ENCODE peak calls at places on chromosomes 13 and 19, in six cellular contexts. Y is heart right ventricle, O is left lung, D is colonic mucosa, B is Caco-2, I is right lobe of liver. Q is an unnamed sample. For H3K9me3, the result is how much of the 10 kb centered on the place peaks cover.

GRCh38 chr19:3404324-3405260 is 38.2 kb downstream of the NFIC start:
- DNase-seq in Y (peak), O (peak), D (peak), I (peak), B (no peak), Q (no peak)

GRCh38 chr19:41843371-41843770 is 1.1 kb downstream of the LYPD4 start:
- DNase-seq in O (no peak), B (no peak), D (no peak), I (no peak), Y (no peak), Q (no peak)

GRCh38 chr13:23510979-23511735 is 59.1 kb upstream of the TNFRSF19 start:
- DNase-seq in Y (no peak), O (no peak), D (no peak), I (no peak), B (peak), Q (peak)

GRCh38 chr13:106562301-106562700 is 5.6 kb downstream of the ARGLU1 start:
- DNase-seq in Y (no peak), D (no peak), I (no peak), O (no peak), B (no peak), Q (no peak)

GRCh38 chr19:4455742-4456565 is 1.6 kb downstream of the UBXN6 start:
- DNase-seq in Y (peak), B (no peak), I (no peak), O (no peak), D (no peak), Q (peak)

GRCh38 chr19:6481541-6482342 is at the start of gene DENND1C:
- DNase-seq in B (peak), Y (peak), I (peak), O (peak), D (no peak), Q (peak)

GRCh38 chr13:44780586-44781280 is 204.6 kb upstream of the TSC22D1 start:
- DNase-seq in D (no peak), O (no peak), I (no peak), B (no peak), Y (no peak), Q (no peak)

GRCh38 chr13:26914624-26915023 is 154.0 kb upstream of the GPR12 start:
- DNase-seq in O (no peak), B (no peak), D (no peak), Y (no peak), I (no peak), Q (peak)

GRCh38 chr13:89212186-89212585 is 1541.0 kb downstream of the SLITRK5 start:
- DNase-seq in B (no peak), O (no peak), D (no peak), Y (no peak), I (no peak), Q (no peak)

GRCh38 chr13:100439247-100439955 is 149.2 kb downstream of the GGACT start:
- DNase-seq in O (no peak), I (no peak), Y (no peak), B (no peak), D (no peak), Q (no peak)

GRCh38 chr19:5080030-5080644 is 111.2 kb downstream of the KDM4B start:
- DNase-seq in Y (no peak), O (no peak), I (no peak), B (no peak), D (no peak), Q (no peak)

GRCh38 chr13:95603887-95604533 is 40.5 kb downstream of the DZIP1 start:
- DNase-seq in B (peak), O (peak), I (peak), Y (peak), D (peak), Q (no peak)

GRCh38 chr19:42175952-42176648 is 41.4 kb downstream of the DEDD2 start:
- DNase-seq in I (no peak), O (no peak), D (no peak), Y (no peak), B (no peak), Q (no peak)

GRCh38 chr13:112452380-112453206 is 76.4 kb downstream of the SPACA7 start:
- DNase-seq in I (peak), D (peak), O (peak), B (no peak), Y (no peak), Q (no peak)

GRCh38 chr13:101454767-101455166 is 2.3 kb downstream of the ITGBL1 start:
- DNase-seq in Y (no peak), O (no peak), D (no peak), I (no peak), B (no peak), Q (no peak)

GRCh38 chr13:52162279-52163101 is 3.1 kb upstream of the NEK3 start:
- DNase-seq in Y (no peak), O (no peak), I (no peak), B (peak), D (no peak), Q (peak)

GRCh38 chr13:82747948-82748347 is 1134.3 kb downstream of the SLITRK1 start:
- DNase-seq in O (no peak), Y (no peak), D (no peak), I (no peak), B (no peak), Q (no peak)

GRCh38 chr13:26663801-26664200 is 96.8 kb downstream of the GPR12 start:
- DNase-seq in I (no peak), B (no peak), O (no peak), D (no peak), Y (no peak), Q (peak)

GRCh38 chr13:64672751-64673150 is 2557.4 kb downstream of the PCDH9 start:
- DNase-seq in I (no peak), D (no peak), O (no peak), B (no peak), Y (no peak), Q (no peak)

GRCh38 chr19:10006752-10007323 is 3.5 kb downstream of the COL5A3 start:
- DNase-seq in I (no peak), D (no peak), Y (no peak), O (no peak), B (no peak), Q (no peak)

GRCh38 chr19:19385900-19386339 is 19.6 kb upstream of the GATAD2A start:
- DNase-seq in I (no peak), D (no peak), O (no peak), B (no peak), Y (no peak), Q (peak)

GRCh38 chr13:91399189-91400093 is 1.0 kb downstream of the GPC5 start:
- DNase-seq in B (no peak), Y (no peak), O (no peak), I (no peak), D (no peak), Q (no peak)

GRCh38 chr19:38721977-38722773 is 22.1 kb downstream of the CAPN12 start:
- DNase-seq in D (no peak), Y (peak), B (no peak), O (no peak), I (no peak), Q (peak)

DNA sequence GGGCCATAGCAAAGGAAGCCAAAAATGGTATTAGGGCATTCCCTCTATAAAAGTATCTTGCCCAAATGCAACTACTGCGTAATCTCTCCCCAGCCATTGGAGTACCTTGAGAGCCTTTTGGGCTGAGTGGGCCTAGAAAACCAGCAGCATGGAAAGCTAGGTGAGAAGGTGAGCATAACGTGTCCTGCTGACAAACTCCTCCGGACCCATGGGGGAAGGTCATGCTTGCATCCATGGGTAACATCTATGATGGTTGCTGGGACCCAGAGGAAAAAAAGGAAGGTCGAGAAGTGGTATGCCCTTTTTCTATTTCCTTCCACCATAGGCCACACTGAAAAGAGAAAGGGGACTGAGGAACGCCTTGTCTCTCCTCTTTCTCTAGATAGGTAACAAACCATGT is 57.4 kb downstream of the ZNF728 start:
- DNase-seq in O (no peak), Y (no peak), B (peak), D (no peak), I (no peak), Q (peak)
- H3K9me3 ChIP-seq in O (half or more), Y (half or more), B (under half), D (under half), I (under half), Q (under half)

GRCh38 chr13:72716776-72717175 is 10.7 kb downstream of the MZT1 start:
- DNase-seq in I (no peak), D (no peak), B (no peak), O (no peak), Y (no peak), Q (no peak)
- H3K9me3 ChIP-seq in I (under half), D (under half), B (under half), O (under half), Y (under half), Q (under half)

GRCh38 chr13:48994731-48995130 is 19.0 kb downstream of the FNDC3A start:
- DNase-seq in O (no peak), D (no peak), I (no peak), B (no peak), Y (no peak), Q (no peak)

GRCh38 chr13:48998893-48999292 is 23.2 kb downstream of the FNDC3A start:
- DNase-seq in O (no peak), I (no peak), D (no peak), B (no peak), Y (no peak), Q (no peak)

GRCh38 chr13:49000247-49000646 is 24.5 kb downstream of the FNDC3A start:
- DNase-seq in I (no peak), Y (no peak), D (no peak), O (no peak), B (no peak), Q (no peak)
- H3K9me3 ChIP-seq in I (under half), Y (under half), D (under half), O (under half), B (under half), Q (under half)

GRCh38 chr13:59722580-59722900 is 441.2 kb downstream of the DIAPH3 start:
- DNase-seq in O (no peak), B (no peak), Y (no peak), D (no peak), I (no peak), Q (no peak)
- H3K9me3 ChIP-seq in O (under half), B (under half), Y (under half), D (under half), I (under half), Q (under half)

DNA sequence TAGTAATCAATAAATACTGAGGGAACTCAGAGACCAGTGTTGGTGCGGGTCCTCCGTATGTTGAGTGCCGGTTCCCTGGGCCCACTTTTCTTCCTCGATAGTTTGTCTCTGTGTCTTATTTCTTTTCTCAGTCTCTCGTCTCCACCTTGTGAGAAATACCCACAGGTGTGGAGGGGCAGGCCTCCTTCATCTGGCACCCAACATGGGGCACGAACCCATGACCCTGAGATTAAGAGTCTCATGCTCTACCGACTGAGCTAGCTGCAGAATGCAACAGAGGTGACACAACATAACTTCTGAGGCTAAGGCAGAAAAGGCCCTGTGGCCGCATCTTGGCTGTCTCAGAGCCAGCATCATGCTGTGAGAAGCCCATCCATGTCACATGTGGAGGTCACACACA is 5.3 kb upstream of the ZNF613 start:
- DNase-seq in O (no peak), D (no peak), I (no peak), B (peak), Y (no peak), Q (peak)
- H3K9me3 ChIP-seq in O (half or more), D (under half), I (under half), B (half or more), Y (half or more), Q (under half)

GRCh38 chr19:16002380-16002779 is 53.6 kb downstream of the OR10H4 start:
- DNase-seq in D (no peak), I (no peak), O (no peak), B (no peak), Y (no peak), Q (no peak)

GRCh38 chr19:16000024-16000687 is 51.3 kb downstream of the OR10H4 start:
- DNase-seq in D (no peak), Y (no peak), I (no peak), O (no peak), B (no peak), Q (no peak)

GRCh38 chr19:15998166-15998565 is 49.4 kb downstream of the OR10H4 start:
- DNase-seq in O (no peak), I (no peak), D (no peak), B (no peak), Y (no peak), Q (no peak)

GRCh38 chr19:16002985-16003384 is 54.2 kb downstream of the OR10H4 start:
- DNase-seq in Y (no peak), I (no peak), B (no peak), D (no peak), O (peak), Q (no peak)

DNA sequence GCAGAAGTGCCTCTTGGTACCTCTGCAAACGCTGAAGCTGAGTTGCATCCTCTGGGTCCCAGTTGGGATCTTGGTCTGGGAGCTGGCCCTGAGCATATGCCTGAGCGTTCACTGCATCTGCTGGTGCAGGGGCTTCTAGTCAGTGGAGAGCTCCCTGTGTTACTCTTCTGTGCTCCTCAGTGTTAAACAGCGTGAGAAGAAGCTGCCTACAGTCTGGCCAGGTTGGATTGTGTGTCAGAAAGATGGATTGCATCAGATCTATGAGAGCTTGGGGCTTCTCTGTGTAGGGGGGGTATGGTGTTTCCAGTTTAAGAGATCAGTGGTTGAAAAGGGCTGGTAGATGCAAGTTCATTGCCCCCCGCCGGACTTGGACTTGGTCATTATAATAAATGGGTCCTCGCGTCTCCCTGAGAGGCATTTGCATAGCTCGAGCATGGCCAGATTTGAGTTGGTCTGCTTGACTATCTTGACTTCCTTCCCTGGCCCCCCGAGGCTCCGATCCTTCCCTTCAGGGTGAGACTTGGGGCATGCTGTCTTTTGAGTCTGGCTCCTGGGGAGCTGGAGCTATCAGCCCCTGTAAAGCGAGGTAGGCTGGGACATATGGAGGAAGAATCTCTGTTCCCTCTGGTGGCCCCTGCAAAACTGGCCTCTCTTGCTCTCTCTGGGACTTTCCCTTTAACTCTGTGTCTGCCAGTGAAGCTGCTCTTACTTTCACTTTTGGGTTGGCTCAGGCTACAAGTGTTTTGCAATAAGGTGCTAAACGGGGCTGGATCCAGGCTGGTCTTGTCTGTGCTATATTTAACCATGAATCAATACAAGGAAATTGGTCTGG is 52.9 kb downstream of the OR10H4 start:
- DNase-seq in D (no peak), O (no peak), Y (no peak), B (peak), I (no peak), Q (no peak)
- H3K9me3 ChIP-seq in D (under half), O (under half), Y (under half), B (under half), I (under half), Q (under half)

DNA sequence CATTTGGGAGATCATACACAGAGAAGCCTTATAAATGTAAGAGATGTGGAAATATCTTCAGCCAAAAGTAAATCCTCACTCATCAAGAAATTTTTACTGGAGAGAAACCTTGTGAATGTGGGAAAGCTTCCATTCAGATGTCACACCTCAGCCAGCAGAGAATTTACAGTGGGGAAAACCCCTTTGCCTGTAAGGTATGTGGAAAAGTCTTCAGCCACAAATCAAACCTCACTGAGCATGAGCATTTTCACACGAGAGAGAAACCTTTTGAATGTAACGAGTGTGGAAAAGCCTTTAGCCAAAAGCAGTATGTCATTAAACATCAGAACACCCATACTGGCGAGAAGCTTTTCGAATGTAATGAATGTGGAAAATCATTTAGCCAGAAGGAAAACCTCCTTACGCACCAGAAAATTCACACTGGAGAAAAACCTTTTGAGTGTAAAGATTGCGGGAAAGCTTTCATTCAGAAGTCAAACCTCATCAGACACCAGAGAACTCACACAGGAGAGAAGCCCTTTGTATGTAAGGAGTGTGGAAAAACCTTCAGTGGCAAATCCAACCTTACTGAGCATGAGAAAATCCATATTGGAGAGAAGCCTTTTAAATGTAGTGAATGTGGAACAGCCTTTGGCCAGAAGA is 21.5 kb downstream of the ZNF146 start:
- DNase-seq in O (no peak), I (no peak), Y (no peak), B (no peak), D (no peak), Q (no peak)
- H3K9me3 ChIP-seq in O (half or more), I (under half), Y (half or more), B (under half), D (under half), Q (under half)

GRCh38 chr19:34681478-34681877 is 4.0 kb downstream of the ZNF302 start:
- DNase-seq in B (no peak), D (no peak), I (no peak), Y (no peak), O (no peak), Q (no peak)
- H3K9me3 ChIP-seq in B (under half), D (under half), I (under half), Y (half or more), O (half or more), Q (under half)

GRCh38 chr19:57686727-57687126 is 5.0 kb downstream of the ZNF551 start:
- DNase-seq in I (no peak), O (no peak), B (no peak), Y (no peak), D (no peak), Q (no peak)

GRCh38 chr19:57689750-57690149 is 8.0 kb downstream of the ZNF551 start:
- DNase-seq in B (no peak), Y (no peak), I (no peak), O (no peak), D (no peak), Q (no peak)

GRCh38 chr19:57682226-57682766 is 519 bp downstream of the ZNF551 start:
- DNase-seq in O (no peak), D (no peak), I (no peak), B (no peak), Y (no peak), Q (no peak)

GRCh38 chr19:57688011-57688763 is 6.4 kb downstream of the ZNF551 start:
- DNase-seq in O (no peak), Y (no peak), I (no peak), B (no peak), D (no peak), Q (no peak)

GRCh38 chr19:57687363-57688010 is 5.7 kb downstream of the ZNF551 start:
- DNase-seq in Y (no peak), O (no peak), D (no peak), B (no peak), I (no peak), Q (no peak)
- H3K9me3 ChIP-seq in Y (half or more), O (half or more), D (under half), B (under half), I (under half), Q (half or more)

DNA sequence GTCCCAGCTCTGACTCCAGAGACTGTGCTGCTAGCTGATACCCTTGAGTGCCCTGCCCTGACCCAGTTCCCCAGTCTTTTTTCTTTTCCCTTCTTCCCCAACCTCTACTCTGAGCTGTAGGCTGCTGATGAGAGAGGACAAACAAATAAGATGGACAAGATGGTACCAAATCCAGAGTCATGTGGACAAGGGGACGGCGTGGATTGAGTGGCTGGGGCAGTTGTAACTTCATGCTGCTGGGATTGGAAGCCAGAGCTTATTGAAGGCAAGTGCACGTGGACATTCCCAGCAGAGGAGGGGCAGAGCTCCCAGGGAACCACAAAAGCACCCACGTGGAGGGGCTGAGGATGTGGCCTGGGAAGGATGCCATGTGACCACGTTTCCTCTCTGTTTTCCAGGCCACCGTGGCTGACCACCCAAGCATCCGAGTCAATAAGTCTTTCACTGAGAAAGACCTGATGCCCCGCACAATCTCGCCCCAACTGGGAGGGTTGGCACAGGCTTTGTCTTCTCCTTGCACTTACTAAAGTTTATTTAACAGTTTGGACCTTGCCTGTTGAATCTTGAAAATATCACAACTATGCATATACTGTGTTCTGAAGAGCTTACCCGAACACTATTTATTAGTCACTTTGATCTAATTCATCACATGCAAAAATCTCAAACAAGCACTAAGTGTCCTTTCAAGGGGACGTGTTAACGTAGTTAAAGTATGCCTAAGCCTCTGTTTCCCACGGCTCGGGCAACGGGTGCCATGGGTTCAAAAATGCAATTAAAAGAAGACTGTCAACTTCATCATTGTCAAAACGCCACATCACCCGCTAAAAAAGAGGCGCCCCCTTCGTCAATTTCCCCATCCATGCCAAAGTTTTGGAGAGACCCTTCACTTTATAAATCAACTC is 323.1 kb upstream of the ZNF507 start:
- DNase-seq in I (no peak), Y (no peak), D (no peak), O (no peak), B (no peak), Q (no peak)
- H3K9me3 ChIP-seq in I (under half), Y (under half), D (under half), O (under half), B (under half), Q (under half)

Q was measured in SJCRH30.